ENCODE peak calls at places on chromosomes 11 and 22, in four cellular contexts. One of them, this sample, is unnamed.

GRCh38 chr11:10909141-10909883 is 51.5 kb upstream of the ZBED5 start:
- DNase-seq in uterus: no peak
- DNase-seq in GM20000: no peak
- DNase-seq in CD4-positive, CD25-positive, alpha-beta regulatory T cell: no peak
- DNase-seq in this sample: no peak

GRCh38 chr11:125062931-125063428 is at the start of gene SLC37A2:
- DNase-seq in uterus: no peak
- DNase-seq in GM20000: peak; percentile 88
- DNase-seq in CD4-positive, CD25-positive, alpha-beta regulatory T cell: no peak
- DNase-seq in this sample: peak; percentile 80

GRCh38 chr11:3104961-3105790 is 48.0 kb upstream of the CARS1 start:
- DNase-seq in uterus: no peak
- DNase-seq in GM20000: no peak
- DNase-seq in CD4-positive, CD25-positive, alpha-beta regulatory T cell: no peak
- DNase-seq in this sample: peak; percentile 72

GRCh38 chr22:31477329-31477728 is 12.3 kb downstream of the EIF4ENIF1 start:
- DNase-seq in uterus: no peak
- DNase-seq in GM20000: peak; percentile 63
- DNase-seq in CD4-positive, CD25-positive, alpha-beta regulatory T cell: no peak
- DNase-seq in this sample: no peak

GRCh38 chr22:36867695-36868094 is 6.9 kb downstream of the NCF4 start:
- DNase-seq in uterus: no peak
- DNase-seq in GM20000: no peak
- DNase-seq in CD4-positive, CD25-positive, alpha-beta regulatory T cell: no peak
- DNase-seq in this sample: no peak

GRCh38 chr11:394858-395655 is 1.0 kb downstream of the PKP3 start:
- DNase-seq in uterus: no peak
- DNase-seq in GM20000: no peak
- DNase-seq in CD4-positive, CD25-positive, alpha-beta regulatory T cell: no peak
- DNase-seq in this sample: no peak

GRCh38 chr11:64052938-64053622 is 17.3 kb downstream of the FLRT1 start:
- DNase-seq in uterus: no peak
- DNase-seq in GM20000: no peak
- DNase-seq in CD4-positive, CD25-positive, alpha-beta regulatory T cell: no peak
- DNase-seq in this sample: no peak

GRCh38 chr11:18526521-18527296 is at the start of gene TSG101:
- DNase-seq in uterus: peak; percentile 89
- DNase-seq in GM20000: peak; percentile 91
- DNase-seq in CD4-positive, CD25-positive, alpha-beta regulatory T cell: peak; percentile 88
- DNase-seq in this sample: peak; percentile 97

GRCh38 chr11:119117004-119117706 is 4.2 kb upstream of the HINFP start:
- DNase-seq in uterus: no peak
- DNase-seq in GM20000: no peak
- DNase-seq in CD4-positive, CD25-positive, alpha-beta regulatory T cell: no peak
- DNase-seq in this sample: no peak